ENCODE peak calls at places on chromosomes 13 and 19, in five cellular contexts. X is iris pigment epithelial cell; Z is stimulated activated CD4-positive, alpha-beta T cell treated with anti-CD3 and anti-CD28 coated beads, Interleukin-1b, Interleukin-23, amount 100 ng/mL, for 48 hours; Y is amygdala; R is choroid plexus epithelial cell. H is an unnamed sample.

GRCh38 chr19:3243851-3244700 is 19.6 kb downstream of the CELF5 start:
- DNase-seq in X (peak), Z (peak), Y (no peak), R (peak), H (no peak)

GRCh38 chr19:42271045-42271419 is 2.0 kb downstream of the CIC start:
- DNase-seq in X (no peak), Z (no peak), Y (no peak), R (no peak), H (no peak)

GRCh38 chr13:106919093-106919492 is 351.2 kb upstream of the ARGLU1 start:
- DNase-seq in X (peak), Z (no peak), Y (no peak), R (peak), H (no peak)

GRCh38 chr19:2382530-2383222 is 22.6 kb downstream of the TMPRSS9 start:
- DNase-seq in X (no peak), Z (no peak), Y (no peak), R (no peak), H (no peak)

GRCh38 chr13:112730157-112730671 is 40.4 kb downstream of the ATP11A start:
- DNase-seq in X (no peak), Z (no peak), Y (no peak), R (peak), H (no peak)

GRCh38 chr19:47646924-47647323 is 38.0 kb downstream of the BICRA start:
- DNase-seq in X (no peak), Z (no peak), Y (no peak), R (no peak), H (no peak)

GRCh38 chr13:99661791-99662190 is 160.5 kb downstream of the TM9SF2 start:
- DNase-seq in X (no peak), Z (no peak), Y (no peak), R (no peak), H (peak)

GRCh38 chr13:110913322-110913721 is 1.5 kb downstream of the ANKRD10 start:
- DNase-seq in X (no peak), Z (no peak), Y (no peak), R (peak), H (peak)

GRCh38 chr19:8342684-8343482 is at the start of gene KANK3:
- DNase-seq in X (peak), Z (peak), Y (peak), R (peak), H (peak)

GRCh38 chr13:33450956-33451709 is 165.6 kb upstream of the STARD13 start:
- DNase-seq in X (no peak), Z (no peak), Y (no peak), R (no peak), H (no peak)

GRCh38 chr13:56755181-56755580 is 385.5 kb upstream of the PRR20A start:
- DNase-seq in X (no peak), Z (no peak), Y (no peak), R (no peak), H (peak)

GRCh38 chr13:40233731-40234195 is 432.7 kb downstream of the FOXO1 start:
- DNase-seq in X (no peak), Z (no peak), Y (no peak), R (no peak), H (no peak)

GRCh38 chr19:2461751-2462634 is 5.2 kb upstream of the LMNB2 start:
- DNase-seq in X (no peak), Z (peak), Y (no peak), R (peak), H (peak)

GRCh38 chr19:13128583-13128982 is 10.5 kb downstream of the NACC1 start:
- DNase-seq in X (no peak), Z (no peak), Y (no peak), R (no peak), H (no peak)

GRCh38 chr19:38715540-38715939 is 28.7 kb downstream of the CAPN12 start:
- DNase-seq in X (no peak), Z (no peak), Y (no peak), R (no peak), H (no peak)

GRCh38 chr19:44740351-44740824 is 8.1 kb upstream of the BCL3 start:
- DNase-seq in X (no peak), Z (no peak), Y (no peak), R (no peak), H (no peak)

GRCh38 chr13:52371736-52372247 is 34.2 kb downstream of the THSD1 start:
- DNase-seq in X (peak), Z (no peak), Y (no peak), R (peak), H (no peak)

GRCh38 chr13:42651936-42652641 is 78.1 kb downstream of the TNFSF11 start:
- DNase-seq in X (no peak), Z (no peak), Y (no peak), R (no peak), H (no peak)

GRCh38 chr13:61275740-61276139 is 139.9 kb downstream of the PCDH20 start:
- DNase-seq in X (no peak), Z (no peak), Y (no peak), R (no peak), H (no peak)

GRCh38 chr13:95275322-95276118 is 25.7 kb downstream of the ABCC4 start:
- DNase-seq in X (no peak), Z (no peak), Y (no peak), R (peak), H (peak)

GRCh38 chr19:2867025-2867991 is at the start of gene ZNF556:
- DNase-seq in X (no peak), Z (peak), Y (no peak), R (no peak), H (peak)

GRCh38 chr13:102620512-102620911 is 23.7 kb downstream of the TPP2 start:
- DNase-seq in X (no peak), Z (no peak), Y (no peak), R (no peak), H (peak)

GRCh38 chr13:71643466-71643865 is 223.5 kb downstream of the DACH1 start:
- DNase-seq in X (no peak), Z (no peak), Y (no peak), R (no peak), H (no peak)

GRCh38 chr19:11705474-11705873 is 33.3 kb downstream of the ZNF823 start:
- DNase-seq in X (no peak), Z (no peak), Y (no peak), R (no peak), H (no peak)

GRCh38 chr19:13017306-13018036 is 22.2 kb downstream of the NFIX start:
- DNase-seq in X (no peak), Z (no peak), Y (no peak), R (no peak), H (no peak)

GRCh38 chr19:20256606-20257005 is 89.6 kb downstream of the ZNF486 start:
- DNase-seq in X (no peak), Z (no peak), Y (no peak), R (no peak), H (no peak)

GRCh38 chr13:53473397-53473796 is 444.8 kb downstream of the OLFM4 start:
- DNase-seq in X (no peak), Z (no peak), Y (no peak), R (no peak), H (no peak)

GRCh38 chr13:34346626-34347025 is 528.7 kb downstream of the RFC3 start:
- DNase-seq in X (peak), Z (no peak), Y (no peak), R (peak), H (no peak)

GRCh38 chr13:97879646-97880297 is 73.7 kb upstream of the IPO5 start:
- DNase-seq in X (peak), Z (no peak), Y (no peak), R (peak), H (no peak)

GRCh38 chr13:46297338-46297737 is 85.6 kb downstream of the LRRC63 start:
- DNase-seq in X (peak), Z (no peak), Y (no peak), R (peak), H (no peak)

GRCh38 chr13:20370815-20371421 is 138.8 kb upstream of the GJB6 start:
- DNase-seq in X (no peak), Z (no peak), Y (no peak), R (no peak), H (no peak)

GRCh38 chr13:114099918-114100445 is 32.4 kb downstream of the RASA3 start:
- DNase-seq in X (no peak), Z (no peak), Y (no peak), R (peak), H (peak)

GRCh38 chr19:54795763-54796162 is 7.6 kb upstream of the KIR2DL4 start:
- DNase-seq in X (no peak), Z (no peak), Y (no peak), R (no peak), H (no peak)

GRCh38 chr13:24011266-24011665 is 114.0 kb upstream of the C1QTNF9B start:
- DNase-seq in X (no peak), Z (no peak), Y (no peak), R (no peak), H (no peak)

GRCh38 chr13:29905845-29906244 is 55.4 kb upstream of the UBL3 start:
- DNase-seq in X (peak), Z (no peak), Y (no peak), R (peak), H (peak)

GRCh38 chr13:98619556-98619955 is 42.6 kb upstream of the STK24 start:
- DNase-seq in X (no peak), Z (no peak), Y (no peak), R (no peak), H (no peak)

H was measured in NCI-H69.